ENCODE peak calls at places on chromosomes 3 and 15, in six cellular contexts. P, Z, V, S, O and W are unnamed samples.

GRCh38 chr3:33831053-33831452 is 32.6 kb downstream of the PDCD6IP start:
- DNase-seq in P (no peak), S (no peak), V (no peak), O (no peak), Z (no peak), W (no peak)

GRCh38 chr15:96457852-96458251 is 127.4 kb downstream of the NR2F2 start:
- DNase-seq in V (no peak), P (no peak), Z (no peak), O (no peak), S (no peak), W (no peak)

GRCh38 chr15:38440353-38441129 is 13.4 kb upstream of the FAM98B start:
- DNase-seq in Z (peak; percentile 28), S (peak; percentile 84), P (peak; percentile 46), V (no peak), O (no peak), W (peak; percentile 63)

GRCh38 chr15:82272154-82272553 is 9.5 kb downstream of the SAXO2 start:
- DNase-seq in V (no peak), S (no peak), O (no peak), Z (no peak), P (no peak), W (no peak)

GRCh38 chr3:58532794-58533220 is 4.2 kb downstream of the ACOX2 start:
- DNase-seq in Z (peak; percentile 80), V (peak; percentile 73), S (peak; percentile 76), O (peak; percentile 75), P (peak; percentile 81), W (peak; percentile 65)

GRCh38 chr3:53147161-53147902 is 13.7 kb upstream of the PRKCD start:
- DNase-seq in P (no peak), V (peak; percentile 8), O (no peak), S (no peak), Z (no peak), W (no peak)

GRCh38 chr3:44845528-44846520 is 15.9 kb upstream of the TMEM42 start:
- DNase-seq in Z (peak; percentile 76), O (no peak), P (peak; percentile 29), S (peak; percentile 95), V (no peak), W (no peak)

GRCh38 chr3:196327405-196327804 is 9.4 kb upstream of the DYNLT2B start:
- DNase-seq in Z (no peak), P (no peak), O (no peak), S (no peak), V (no peak), W (no peak)

GRCh38 chr3:70053293-70053692 is 53.8 kb downstream of the SAMMSON start:
- DNase-seq in V (no peak), Z (no peak), S (no peak), O (no peak), P (no peak), W (no peak)

GRCh38 chr3:31364711-31365110 is 168.0 kb upstream of the STT3B start:
- DNase-seq in Z (no peak), O (no peak), S (peak; percentile 52), P (no peak), V (no peak), W (no peak)

GRCh38 chr3:124599779-124600693 is 130.2 kb upstream of the UMPS start:
- DNase-seq in Z (no peak), V (no peak), S (no peak), O (no peak), P (no peak), W (no peak)

GRCh38 chr3:63656791-63657190 is 4.3 kb downstream of the SNTN start:
- DNase-seq in O (no peak), P (no peak), Z (no peak), S (no peak), V (no peak), W (no peak)

GRCh38 chr15:38896652-38897051 is 332.0 kb upstream of the RASGRP1 start:
- DNase-seq in V (no peak), Z (no peak), S (no peak), O (no peak), P (no peak), W (no peak)

GRCh38 chr3:37708789-37709188 is 152.9 kb upstream of the CTDSPL start:
- DNase-seq in P (no peak), V (no peak), O (no peak), Z (no peak), S (no peak), W (no peak)

GRCh38 chr3:178754852-178755510 is 218.7 kb downstream of the KCNMB2 start:
- DNase-seq in V (no peak), S (no peak), P (no peak), O (no peak), Z (no peak), W (no peak)

GRCh38 chr3:43180027-43180426 is 74.1 kb upstream of the POMGNT2 start:
- DNase-seq in P (no peak), Z (no peak), S (peak; percentile 86), V (no peak), O (no peak), W (no peak)

GRCh38 chr15:52078876-52079700 is 33.5 kb downstream of the BCL2L10 start:
- DNase-seq in V (peak; percentile 75), S (peak; percentile 79), O (peak; percentile 83), Z (peak; percentile 90), P (peak; percentile 89), W (peak; percentile 84)

GRCh38 chr15:60370804-60371700 is 26.7 kb downstream of the ANXA2 start:
- DNase-seq in S (peak; percentile 99), O (no peak), P (peak; percentile 70), Z (peak; percentile 65), V (peak; percentile 69), W (peak; percentile 96)

GRCh38 chr3:131543714-131544113 is 40.9 kb upstream of the MRPL3 start:
- DNase-seq in Z (peak; percentile 87), V (peak; percentile 65), O (peak; percentile 75), P (peak; percentile 92), S (peak; percentile 91), W (peak; percentile 12)

GRCh38 chr15:60733196-60733595 is 254.3 kb upstream of the ICE2 start:
- DNase-seq in S (no peak), P (no peak), V (no peak), Z (no peak), O (no peak), W (no peak)

GRCh38 chr3:31066999-31067398 is 172.5 kb upstream of the GADL1 start:
- DNase-seq in Z (no peak), S (peak; percentile 91), V (no peak), O (no peak), P (no peak), W (peak; percentile 34)

GRCh38 chr15:90769375-90769774 is 52.2 kb downstream of the BLM start:
- DNase-seq in Z (no peak), S (no peak), V (no peak), O (no peak), P (no peak), W (no peak)

GRCh38 chr3:877001-877400 is 215.8 kb upstream of the CNTN6 start:
- DNase-seq in V (no peak), Z (no peak), P (no peak), S (no peak), O (no peak), W (no peak)

DNA sequence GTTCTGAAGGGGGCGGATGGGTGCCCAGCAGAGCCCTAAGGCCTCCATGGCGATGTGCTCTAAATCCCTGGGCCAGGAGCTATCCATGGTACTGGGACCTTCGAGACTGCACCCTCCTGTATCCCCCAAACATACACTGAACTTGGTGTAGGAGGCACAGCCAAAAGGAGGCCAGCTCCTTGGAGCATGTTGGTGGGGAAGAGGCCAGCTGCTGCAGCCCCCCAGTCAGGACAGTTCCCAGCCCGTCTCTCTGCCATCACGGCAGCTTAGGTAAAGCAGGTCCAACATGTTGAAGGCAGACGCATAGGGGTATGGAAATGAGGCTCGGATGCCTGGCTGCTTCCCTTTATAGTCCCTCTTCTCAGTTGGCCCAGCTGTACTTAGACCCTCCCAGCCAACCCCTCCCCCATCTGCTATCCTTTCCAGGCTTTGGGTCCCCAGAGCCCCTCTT is 1.8 kb downstream of the CAMKV start:
- DNase-seq in O (no peak), S (peak; percentile 60), Z (no peak), P (no peak), V (no peak), W (peak; percentile 43)
- H3K4me1 ChIP-seq in O (peaks cover 12% of the 10 kb centered on the region), S (peaks cover 9% of the 10 kb centered on the region), Z (peaks cover 8% of the 10 kb centered on the region), P (peaks cover 13% of the 10 kb centered on the region), V (no peaks in the 10 kb centered on the region), W (no peaks in the 10 kb centered on the region)

DNA sequence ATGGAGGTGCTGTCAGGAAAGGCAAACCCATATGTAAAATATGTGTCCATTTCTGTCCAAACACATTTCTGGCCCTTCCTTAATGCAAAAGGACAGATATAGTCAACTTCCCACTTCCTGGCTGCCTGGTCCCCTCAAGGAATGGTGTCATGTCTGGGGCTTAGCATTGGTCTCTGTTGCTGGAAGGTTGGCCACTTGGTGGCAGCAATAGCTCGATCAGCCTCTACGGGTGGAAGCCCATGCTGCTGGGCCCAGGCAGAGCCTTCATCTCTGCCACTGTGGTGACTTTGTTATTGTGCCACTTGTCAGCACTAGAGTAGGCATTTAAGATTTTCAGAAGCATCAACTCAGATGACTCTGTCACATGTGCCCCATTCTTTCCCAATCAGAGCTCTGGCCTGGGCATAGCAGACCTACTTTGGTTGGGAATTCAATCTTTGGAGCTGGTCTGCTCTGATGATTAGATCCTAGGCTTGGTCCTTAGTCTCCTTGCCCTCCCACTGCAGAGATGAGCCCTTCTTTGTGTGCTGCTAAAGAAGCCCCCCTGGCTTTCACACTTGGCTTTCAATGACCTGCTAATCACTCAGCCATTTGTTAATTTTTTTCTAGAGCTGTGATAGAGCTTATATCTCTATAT is 51.0 kb upstream of the SPSB4 start:
- DNase-seq in S (peak; percentile 66), P (peak; percentile 82), Z (peak; percentile 77), O (peak; percentile 62), V (peak; percentile 63), W (peak; percentile 72)
- TF ChIP-seq CTCF in S (peak; percentile 78), P (peak; percentile 86), Z (peak; percentile 81), O (peak; percentile 54), V (peak; percentile 80), W (peak; percentile 82)

GRCh38 chr15:63764912-63765311 is 68.8 kb downstream of the HERC1 start:
- DNase-seq in S (no peak), P (no peak), V (no peak), O (no peak), Z (no peak), W (no peak)

GRCh38 chr15:63759752-63760151 is 74.0 kb downstream of the HERC1 start:
- DNase-seq in V (no peak), O (no peak), Z (no peak), S (no peak), P (no peak), W (no peak)

GRCh38 chr15:63763476-63764123 is 70.1 kb downstream of the HERC1 start:
- DNase-seq in P (no peak), Z (no peak), V (no peak), S (no peak), O (no peak), W (no peak)

GRCh38 chr15:63765338-63765737 is 68.4 kb downstream of the HERC1 start:
- DNase-seq in O (no peak), P (no peak), S (no peak), V (no peak), Z (no peak), W (no peak)

GRCh38 chr15:63764124-63764827 is 69.5 kb downstream of the HERC1 start:
- DNase-seq in P (no peak), Z (no peak), S (no peak), V (no peak), O (no peak), W (no peak)
- H3K27ac ChIP-seq in P (no peak overlapping the region), Z (no peak overlapping the region), S (peak overlapping the region; percentile 52), V (peak overlapping the region; percentile 53), O (no peak overlapping the region), W (no peak overlapping the region)

DNA sequence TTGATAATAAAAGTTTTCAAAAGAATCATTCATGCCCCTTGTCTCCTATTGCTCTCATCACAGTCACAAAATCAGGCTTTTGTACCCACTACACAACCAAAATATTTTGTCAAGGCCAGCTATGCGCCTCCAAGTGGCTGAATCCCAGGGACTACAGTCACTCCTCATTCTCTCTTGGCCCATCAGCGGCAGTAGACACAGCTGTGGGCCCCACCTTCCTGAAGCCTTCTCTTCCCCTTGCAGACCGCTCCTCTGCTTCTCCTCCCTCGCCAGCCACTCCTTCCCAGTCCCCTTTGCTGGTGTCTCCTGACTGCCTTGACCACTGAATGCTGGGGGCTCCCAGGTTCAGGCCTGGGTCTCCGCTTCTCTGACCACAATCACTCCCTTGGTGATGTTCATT is 52.1 kb downstream of the LSM3 start:
- DNase-seq in P (no peak), V (no peak), O (no peak), Z (no peak), S (no peak), W (no peak)
- H3K4me1 ChIP-seq in P (no peaks in the 10 kb centered on the region), V (no peaks in the 10 kb centered on the region), O (peaks cover 28% of the 10 kb centered on the region), Z (peaks cover 36% of the 10 kb centered on the region), S (peaks cover 34% of the 10 kb centered on the region), W (no peaks in the 10 kb centered on the region)